ENCODE peak calls at places on chromosome 21, in six cellular contexts. One of them, this sample, is unnamed.

GRCh38 chr21:22062472-22063139 is 1064.4 kb downstream of the NCAM2 start:
- DNase-seq in GM12878: no peak
- DNase-seq in K562: no peak
- DNase-seq in HCT116: no peak
- DNase-seq in Panc1: no peak
- DNase-seq in A549: no peak
- DNase-seq in this sample: peak; percentile 1

GRCh38 chr21:31554511-31555022 is 104.9 kb upstream of the SOD1 start:
- DNase-seq in GM12878: peak; percentile 46
- DNase-seq in K562: no peak
- DNase-seq in HCT116: peak; percentile 39
- DNase-seq in Panc1: no peak
- DNase-seq in A549: no peak
- DNase-seq in this sample: peak; percentile 73

GRCh38 chr21:23579573-23579972 is 2027.7 kb downstream of the MRPL39 start:
- DNase-seq in GM12878: no peak
- DNase-seq in K562: no peak
- DNase-seq in HCT116: no peak
- DNase-seq in Panc1: no peak
- DNase-seq in A549: no peak
- DNase-seq in this sample: no peak

GRCh38 chr21:31337086-31337485 is 7.0 kb downstream of the TIAM1 start:
- DNase-seq in GM12878: no peak
- DNase-seq in K562: no peak
- DNase-seq in HCT116: no peak
- DNase-seq in Panc1: no peak
- DNase-seq in A549: no peak
- DNase-seq in this sample: no peak

GRCh38 chr21:25456672-25457071 is 150.6 kb downstream of the MRPL39 start:
- DNase-seq in GM12878: peak; percentile 77
- DNase-seq in K562: no peak
- DNase-seq in HCT116: no peak
- DNase-seq in Panc1: no peak
- DNase-seq in A549: no peak
- DNase-seq in this sample: no peak

GRCh38 chr21:25503981-25504380 is 103.3 kb downstream of the MRPL39 start:
- DNase-seq in GM12878: no peak
- DNase-seq in K562: no peak
- DNase-seq in HCT116: no peak
- DNase-seq in Panc1: no peak
- DNase-seq in A549: no peak
- DNase-seq in this sample: no peak

GRCh38 chr21:34546556-34546955 is 34.5 kb upstream of the KCNE1 start:
- DNase-seq in GM12878: no peak
- DNase-seq in K562: no peak
- DNase-seq in HCT116: no peak
- DNase-seq in Panc1: no peak
- DNase-seq in A549: no peak
- DNase-seq in this sample: no peak

GRCh38 chr21:31326478-31327247 is 17.4 kb downstream of the TIAM1 start:
- DNase-seq in GM12878: peak; percentile 95
- DNase-seq in K562: no peak
- DNase-seq in HCT116: no peak
- DNase-seq in Panc1: no peak
- DNase-seq in A549: no peak
- DNase-seq in this sample: no peak

GRCh38 chr21:16377120-16377658 is 647.4 kb downstream of the USP25 start:
- DNase-seq in GM12878: no peak
- DNase-seq in K562: no peak
- DNase-seq in HCT116: no peak
- DNase-seq in Panc1: no peak
- DNase-seq in A549: no peak
- DNase-seq in this sample: no peak

GRCh38 chr21:23016617-23017016 is 2018.4 kb downstream of the NCAM2 start:
- DNase-seq in GM12878: no peak
- DNase-seq in K562: no peak
- DNase-seq in HCT116: no peak
- DNase-seq in Panc1: peak; percentile 4
- DNase-seq in A549: no peak
- DNase-seq in this sample: peak; percentile 48

GRCh38 chr21:16572032-16572431 is 842.2 kb downstream of the USP25 start:
- DNase-seq in GM12878: no peak
- DNase-seq in K562: no peak
- DNase-seq in HCT116: no peak
- DNase-seq in Panc1: no peak
- DNase-seq in A549: no peak
- DNase-seq in this sample: no peak

GRCh38 chr21:27108228-27108627 is 141.3 kb upstream of the ADAMTS5 start:
- DNase-seq in GM12878: no peak
- DNase-seq in K562: no peak
- DNase-seq in HCT116: no peak
- DNase-seq in Panc1: no peak
- DNase-seq in A549: no peak
- DNase-seq in this sample: no peak

GRCh38 chr21:33350676-33351075 is 25.9 kb downstream of the IFNAR1 start:
- DNase-seq in GM12878: no peak
- DNase-seq in K562: no peak
- DNase-seq in HCT116: no peak
- DNase-seq in Panc1: no peak
- DNase-seq in A549: no peak
- DNase-seq in this sample: no peak

GRCh38 chr21:33345751-33346238 is 21.0 kb downstream of the IFNAR1 start:
- DNase-seq in GM12878: no peak
- DNase-seq in K562: no peak
- DNase-seq in HCT116: no peak
- DNase-seq in Panc1: no peak
- DNase-seq in A549: no peak
- DNase-seq in this sample: no peak

GRCh38 chr21:33348728-33349127 is 24.0 kb downstream of the IFNAR1 start:
- DNase-seq in GM12878: no peak
- DNase-seq in K562: no peak
- DNase-seq in HCT116: no peak
- DNase-seq in Panc1: no peak
- DNase-seq in A549: no peak
- DNase-seq in this sample: no peak
- TF ChIP-seq REST in GM12878: no peak
- TF ChIP-seq REST in K562: no peak
- TF ChIP-seq REST in HCT116: no peak
- TF ChIP-seq REST in Panc1: no peak
- TF ChIP-seq REST in A549: no peak
- TF ChIP-seq REST in this sample: no peak

GRCh38 chr21:42230636-42231035 is 11.7 kb downstream of the ABCG1 start:
- DNase-seq in GM12878: no peak
- DNase-seq in K562: no peak
- DNase-seq in HCT116: no peak
- DNase-seq in Panc1: no peak
- DNase-seq in A549: no peak
- DNase-seq in this sample: no peak
- TF ChIP-seq REST in GM12878: no peak
- TF ChIP-seq REST in K562: no peak
- TF ChIP-seq REST in HCT116: no peak
- TF ChIP-seq REST in Panc1: no peak
- TF ChIP-seq REST in A549: no peak
- TF ChIP-seq REST in this sample: no peak

DNA sequence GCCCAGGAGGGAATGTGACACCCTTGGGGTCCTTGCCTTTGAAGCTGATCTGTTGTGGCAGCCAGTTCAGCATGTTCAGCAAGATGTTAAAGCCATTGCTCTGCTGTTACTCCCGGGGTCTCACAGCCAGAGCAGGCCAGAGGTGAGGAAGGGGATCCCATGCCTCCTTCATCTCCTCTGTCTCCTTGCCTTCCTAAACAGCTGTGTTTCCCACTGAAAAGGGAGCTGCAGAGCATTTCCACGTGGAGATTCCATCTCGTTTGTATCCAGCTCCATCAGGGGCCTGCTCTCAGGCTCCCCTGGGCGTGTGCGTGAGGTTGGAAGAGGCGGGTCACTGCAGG is 135.8 kb upstream of the COL6A1 start:
- DNase-seq in GM12878: no peak
- DNase-seq in K562: no peak
- DNase-seq in HCT116: no peak
- DNase-seq in Panc1: no peak
- DNase-seq in A549: no peak
- DNase-seq in this sample: no peak
- TF ChIP-seq REST in GM12878: no peak
- TF ChIP-seq REST in K562: no peak
- TF ChIP-seq REST in HCT116: no peak
- TF ChIP-seq REST in Panc1: no peak
- TF ChIP-seq REST in A549: no peak
- TF ChIP-seq REST in this sample: no peak

DNA sequence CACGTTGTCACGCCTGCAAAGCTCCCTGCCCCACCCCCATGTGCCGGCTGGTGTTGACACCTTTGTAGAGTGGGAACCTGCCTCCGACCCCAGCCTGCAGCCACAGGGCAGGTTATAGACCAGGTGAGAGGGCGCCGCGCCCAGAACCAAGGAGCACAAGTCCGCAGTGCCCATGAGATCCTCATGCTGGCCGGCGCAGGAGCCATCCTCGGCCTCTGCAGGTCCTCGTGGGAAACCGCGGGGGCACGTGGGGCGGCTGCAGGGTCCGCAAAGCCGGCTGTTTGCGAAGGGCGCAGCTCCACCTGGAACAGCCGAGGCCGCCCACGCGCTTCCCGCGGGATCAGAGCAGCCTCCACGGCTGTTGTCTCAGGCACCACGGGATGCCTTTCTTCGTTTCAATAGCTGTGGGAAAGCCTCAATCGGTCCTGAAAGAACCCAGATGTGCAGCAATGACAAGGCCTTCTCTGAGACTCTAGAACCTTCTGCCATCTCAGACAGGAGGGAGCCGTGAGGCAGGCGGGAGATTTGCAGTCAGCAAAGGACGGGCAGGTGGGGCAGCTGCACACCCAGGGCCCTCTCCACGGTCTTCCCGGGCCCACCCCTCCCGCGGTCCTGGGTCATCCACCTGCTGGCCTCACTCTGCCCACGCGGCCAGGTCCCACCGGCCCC is 29.9 kb downstream of the POFUT2 start:
- DNase-seq in GM12878: no peak
- DNase-seq in K562: no peak
- DNase-seq in HCT116: no peak
- DNase-seq in Panc1: no peak
- DNase-seq in A549: no peak
- DNase-seq in this sample: peak; percentile 43
- TF ChIP-seq REST in GM12878: no peak
- TF ChIP-seq REST in K562: no peak
- TF ChIP-seq REST in HCT116: no peak
- TF ChIP-seq REST in Panc1: no peak
- TF ChIP-seq REST in A549: no peak
- TF ChIP-seq REST in this sample: no peak

GRCh38 chr21:45778686-45779085 is 135.2 kb downstream of the PCBP3 start:
- DNase-seq in GM12878: no peak
- DNase-seq in K562: no peak
- DNase-seq in HCT116: no peak
- DNase-seq in Panc1: no peak
- DNase-seq in A549: no peak
- DNase-seq in this sample: no peak

GRCh38 chr21:45776971-45777370 is 133.4 kb downstream of the PCBP3 start:
- DNase-seq in GM12878: no peak
- DNase-seq in K562: no peak
- DNase-seq in HCT116: no peak
- DNase-seq in Panc1: no peak
- DNase-seq in A549: no peak
- DNase-seq in this sample: no peak

GRCh38 chr21:45781741-45782140 is 138.2 kb downstream of the PCBP3 start:
- DNase-seq in GM12878: no peak
- DNase-seq in K562: no peak
- DNase-seq in HCT116: no peak
- DNase-seq in Panc1: no peak
- DNase-seq in A549: no peak
- DNase-seq in this sample: no peak

GRCh38 chr21:45779226-45779625 is 135.7 kb downstream of the PCBP3 start:
- DNase-seq in GM12878: no peak
- DNase-seq in K562: no peak
- DNase-seq in HCT116: no peak
- DNase-seq in Panc1: no peak
- DNase-seq in A549: no peak
- DNase-seq in this sample: no peak

GRCh38 chr21:45780647-45781046 is 137.1 kb downstream of the PCBP3 start:
- DNase-seq in GM12878: no peak
- DNase-seq in K562: no peak
- DNase-seq in HCT116: no peak
- DNase-seq in Panc1: no peak
- DNase-seq in A549: no peak
- DNase-seq in this sample: no peak
- TF ChIP-seq REST in GM12878: no peak
- TF ChIP-seq REST in K562: no peak
- TF ChIP-seq REST in HCT116: no peak
- TF ChIP-seq REST in Panc1: no peak
- TF ChIP-seq REST in A549: no peak
- TF ChIP-seq REST in this sample: no peak

DNA sequence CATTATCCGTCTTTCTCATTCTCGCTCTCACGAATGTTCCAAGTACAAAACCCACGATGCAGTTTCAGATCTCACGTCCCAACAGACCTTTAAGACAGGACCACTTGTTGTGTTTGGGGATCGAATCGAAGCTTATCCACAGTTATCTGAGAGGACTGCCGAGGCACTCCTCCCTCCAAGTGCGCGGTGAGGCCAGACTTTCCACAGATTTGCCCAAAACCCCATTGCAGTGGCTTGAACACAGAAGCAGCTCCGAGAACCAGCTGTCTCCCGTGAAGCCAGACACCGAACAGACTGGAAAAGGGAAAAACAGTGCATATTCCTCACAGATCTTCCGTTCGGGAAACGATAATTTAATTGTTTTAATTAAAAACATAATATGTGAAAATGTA is 46.5 kb upstream of the COL6A2 start:
- DNase-seq in GM12878: no peak
- DNase-seq in K562: no peak
- DNase-seq in HCT116: no peak
- DNase-seq in Panc1: no peak
- DNase-seq in A549: no peak
- DNase-seq in this sample: no peak
- TF ChIP-seq REST in GM12878: no peak
- TF ChIP-seq REST in K562: no peak
- TF ChIP-seq REST in HCT116: no peak
- TF ChIP-seq REST in Panc1: no peak
- TF ChIP-seq REST in A549: no peak
- TF ChIP-seq REST in this sample: no peak

DNA sequence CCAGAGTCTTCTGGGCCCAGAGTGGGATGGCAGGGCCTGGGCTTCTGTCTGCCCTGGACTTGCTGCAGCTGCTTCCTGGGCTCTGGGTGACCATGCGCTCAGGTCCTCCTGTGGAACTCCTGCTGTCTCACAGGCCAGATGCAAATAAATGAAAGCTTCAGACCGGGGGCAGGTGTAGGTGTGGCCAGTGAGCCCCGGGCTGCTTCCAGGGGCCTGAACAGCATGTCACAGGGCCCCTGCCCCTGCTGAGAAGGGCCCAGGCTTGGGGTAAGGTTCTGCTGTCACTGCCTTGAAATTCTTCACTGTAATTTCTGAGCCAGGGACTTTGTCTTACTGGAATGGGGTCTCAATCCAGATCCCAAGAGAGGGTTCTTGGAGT is 2.5 kb upstream of the PKNOX1 start:
- DNase-seq in GM12878: no peak
- DNase-seq in K562: peak; percentile 64
- DNase-seq in HCT116: no peak
- DNase-seq in Panc1: no peak
- DNase-seq in A549: no peak
- DNase-seq in this sample: peak; percentile 41
- TF ChIP-seq REST in GM12878: no peak
- TF ChIP-seq REST in K562: no peak
- TF ChIP-seq REST in HCT116: no peak
- TF ChIP-seq REST in Panc1: no peak
- TF ChIP-seq REST in A549: no peak
- TF ChIP-seq REST in this sample: no peak

GRCh38 chr21:29888437-29888836 is 51.4 kb downstream of the GRIK1 start:
- DNase-seq in GM12878: no peak
- DNase-seq in K562: no peak
- DNase-seq in HCT116: no peak
- DNase-seq in Panc1: no peak
- DNase-seq in A549: no peak
- DNase-seq in this sample: no peak
- TF ChIP-seq REST in GM12878: no peak
- TF ChIP-seq REST in K562: no peak
- TF ChIP-seq REST in HCT116: no peak
- TF ChIP-seq REST in Panc1: no peak
- TF ChIP-seq REST in A549: no peak
- TF ChIP-seq REST in this sample: no peak

This sample was measured in GM23338.